ENCODE peak calls at places on chromosome 11, in nine cellular contexts. E is neural crest cell, P is brain microvascular endothelial cell, B is HFFc6, Z is AG09319, D is fibroblast of lung, I is sigmoid colon, V is HCT116, R is cardiac muscle cell. G is an unnamed sample.
A peak's percentile ranks its signal among the peaks of the same experiment; 100 is the strongest.

GRCh38 chr11:14971865-14972580 is at the start of gene CALCA:
- DNase-seq in E (no peak), P (no peak), B (no peak), Z (no peak), D (no peak), I (no peak), V (no peak), R (no peak), G (no peak)

GRCh38 chr11:114063149-114063828 is 3.8 kb downstream of the ZBTB16 start:
- DNase-seq in E (no peak), P (no peak), B (no peak), Z (no peak), D (no peak), I (peak; percentile 77), V (no peak), R (no peak), G (no peak)

GRCh38 chr11:62593434-62594044 is 2.2 kb upstream of the TUT1 start:
- DNase-seq in E (peak; percentile 69), P (peak; percentile 70), B (peak; percentile 59), Z (peak; percentile 29), D (peak; percentile 66), I (peak; percentile 90), V (no peak), R (peak; percentile 86), G (peak; percentile 86)

GRCh38 chr11:69355959-69356702 is 62.2 kb downstream of the MYEOV start:
- DNase-seq in E (no peak), P (no peak), B (no peak), Z (no peak), D (no peak), I (no peak), V (no peak), R (no peak), G (no peak)

GRCh38 chr11:645536-645935 is 8.5 kb downstream of the DRD4 start:
- DNase-seq in E (no peak), P (no peak), B (no peak), Z (no peak), D (no peak), I (no peak), V (no peak), R (no peak), G (no peak)

GRCh38 chr11:269146-269890 is 8.9 kb upstream of the NLRP6 start:
- DNase-seq in E (no peak), P (no peak), B (no peak), Z (no peak), D (no peak), I (no peak), V (no peak), R (no peak), G (peak; percentile 85)

GRCh38 chr11:22337571-22338464 is at the start of gene SLC17A6:
- DNase-seq in E (peak; percentile 59), P (peak; percentile 7), B (no peak), Z (no peak), D (peak; percentile 40), I (no peak), V (no peak), R (peak; percentile 58), G (no peak)

GRCh38 chr11:64358907-64359711 is at the start of gene RPS6KA4:
- DNase-seq in E (no peak), P (peak; percentile 20), B (peak; percentile 45), Z (no peak), D (peak; percentile 64), I (no peak), V (no peak), R (peak; percentile 68), G (no peak)

GRCh38 chr11:15779518-15779917 is 576.8 kb downstream of the SOX6 start:
- DNase-seq in E (no peak), P (no peak), B (no peak), Z (no peak), D (peak; percentile 67), I (no peak), V (no peak), R (no peak), G (no peak)

DNA sequence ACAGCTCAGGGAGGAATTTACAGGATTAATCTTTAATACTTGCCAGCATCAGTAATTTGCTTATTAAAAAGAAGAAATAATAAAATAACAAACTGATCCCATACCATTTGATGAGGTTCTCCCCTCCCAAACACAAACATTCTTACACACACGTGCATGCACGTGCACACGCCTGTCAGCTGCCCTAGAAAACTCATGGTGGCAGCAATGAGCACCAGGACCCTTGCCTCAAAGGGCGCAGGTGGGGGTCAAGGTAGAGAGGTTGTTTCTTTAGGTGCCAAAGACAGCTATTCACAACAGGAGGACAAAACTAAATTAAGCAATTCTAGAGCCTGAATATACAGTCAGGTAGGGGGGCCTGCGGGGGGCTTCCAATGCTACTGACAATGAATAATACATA is 219.3 kb downstream of the BUD13 start:
- DNase-seq in E (no peak), P (no peak), B (no peak), Z (no peak), D (no peak), I (no peak), V (no peak), R (no peak), G (no peak)
- TF ChIP-seq CTCF in E (no peak), P (no peak), B (no peak), Z (no peak), D (no peak), I (no peak), V (no peak), R (no peak), G (no peak)

GRCh38 chr11:72113170-72113808 is 794 bp upstream of the ANAPC15 start:
- DNase-seq in E (no peak), P (no peak), B (peak; percentile 95), Z (no peak), D (peak; percentile 9), I (no peak), V (no peak), R (no peak), G (no peak)

GRCh38 chr11:72111803-72112540 is 523 bp downstream of the ANAPC15 start:
- DNase-seq in E (peak; percentile 79), P (peak; percentile 99), B (peak; percentile 99), Z (peak; percentile 99), D (peak; percentile 99), I (peak; percentile 99), V (peak; percentile 99), R (peak; percentile 100), G (peak; percentile 97)

GRCh38 chr11:72116019-72116755 is 3.7 kb upstream of the ANAPC15 start:
- DNase-seq in E (no peak), P (no peak), B (no peak), Z (no peak), D (no peak), I (no peak), V (no peak), R (no peak), G (no peak)

GRCh38 chr11:72112541-72113136 is at the start of gene ANAPC15:
- DNase-seq in E (peak; percentile 89), P (peak; percentile 99), B (peak; percentile 99), Z (peak; percentile 97), D (peak; percentile 99), I (peak; percentile 100), V (peak; percentile 99), R (peak; percentile 100), G (peak; percentile 99)

DNA sequence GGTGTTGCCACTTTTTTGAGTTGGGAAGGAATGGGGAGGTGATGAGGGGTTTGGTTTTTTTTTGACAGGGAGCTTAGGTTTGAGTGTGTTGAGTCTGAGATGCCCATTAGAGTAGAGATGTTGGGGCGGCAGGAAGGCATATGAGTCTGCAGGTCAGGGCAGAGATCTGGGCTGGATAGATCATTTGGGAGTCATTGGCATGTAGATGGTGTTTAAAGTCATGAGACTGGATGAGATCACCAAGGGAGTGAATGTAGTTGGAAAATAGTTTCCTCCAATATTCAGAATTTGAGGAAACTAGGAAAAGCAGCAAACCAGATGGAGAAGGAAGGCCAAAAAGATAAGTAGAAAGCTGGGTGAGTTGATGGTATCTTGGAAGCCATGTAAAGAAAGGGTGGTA is 2.1 kb upstream of the ANAPC15 start:
- DNase-seq in E (no peak), P (no peak), B (peak; percentile 32), Z (no peak), D (no peak), I (no peak), V (no peak), R (no peak), G (no peak)
- TF ChIP-seq CTCF in E (no peak), P (no peak), B (no peak), Z (no peak), D (no peak), I (no peak), V (no peak), R (no peak), G (no peak)

GRCh38 chr11:61384271-61385242 is 7.8 kb upstream of the TMEM216 start:
- DNase-seq in E (no peak), P (no peak), B (no peak), Z (no peak), D (no peak), I (no peak), V (no peak), R (peak; percentile 68), G (no peak)
- TF ChIP-seq CTCF in E (no peak), P (peak; percentile 66), B (no peak), Z (peak; percentile 53), D (peak; percentile 25), I (no peak), V (peak; percentile 32), R (peak; percentile 50), G (no peak)

DNA sequence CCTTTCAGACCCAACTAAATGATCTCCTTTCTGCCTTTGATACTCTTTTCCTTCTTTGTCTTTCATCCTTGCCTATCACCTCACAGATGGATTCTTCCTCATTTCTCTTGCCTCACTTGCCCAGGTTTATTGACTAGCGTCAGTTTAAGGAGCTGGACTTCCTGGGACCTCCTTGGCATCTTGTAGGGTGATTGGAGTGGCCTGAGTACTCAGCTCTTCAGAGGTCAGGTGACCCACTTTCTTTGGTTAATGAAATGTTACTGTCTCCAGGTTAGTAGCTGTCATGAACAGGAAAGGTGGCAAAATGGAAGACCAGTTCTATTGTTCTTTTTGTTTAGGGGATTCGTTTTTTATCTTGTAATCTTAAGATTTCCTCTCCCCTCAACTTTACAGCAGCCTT is 4.6 kb upstream of the BACE1-AS start:
- DNase-seq in E (no peak), P (no peak), B (no peak), Z (no peak), D (no peak), I (no peak), V (no peak), R (no peak), G (no peak)
- TF ChIP-seq CTCF in E (no peak), P (no peak), B (no peak), Z (no peak), D (no peak), I (no peak), V (no peak), R (no peak), G (no peak)

GRCh38 chr11:132876301-132877071 is 655.8 kb downstream of the OPCML start:
- DNase-seq in E (no peak), P (no peak), B (no peak), Z (no peak), D (peak; percentile 76), I (no peak), V (no peak), R (no peak), G (no peak)
- TF ChIP-seq CTCF in E (peak; percentile 32), P (no peak), B (peak; percentile 31), Z (no peak), D (no peak), I (no peak), V (no peak), R (no peak), G (no peak)

G was measured in CD14-positive monocyte.